ENCODE peak calls at places on chromosomes 3 and 15, in eight cellular contexts. I is astrocyte of the spinal cord, G is uterus, O is kidney epithelial cell, X is right lobe of liver, H is MM.1S, W is thoracic aorta, K is left ventricle myocardium inferior. C is an unnamed sample.

GRCh38 chr3:18812316-18812715 is 336.0 kb upstream of the KCNH8 start:
- DNase-seq in I (peak), G (no peak), O (peak), X (no peak), H (no peak), W (no peak), K (no peak), C (peak)

GRCh38 chr3:70947584-70947983 is 635.1 kb upstream of the MDFIC2 start:
- DNase-seq in I (no peak), G (no peak), O (no peak), X (no peak), H (no peak), W (no peak), K (no peak), C (no peak)

GRCh38 chr15:23734856-23735255 is 47.8 kb upstream of the NDN start:
- DNase-seq in I (no peak), G (no peak), O (no peak), X (no peak), H (no peak), W (no peak), K (no peak), C (no peak)

GRCh38 chr3:31077826-31078225 is 183.4 kb upstream of the GADL1 start:
- DNase-seq in I (peak), G (no peak), O (no peak), X (no peak), H (no peak), W (no peak), K (no peak), C (no peak)

GRCh38 chr3:186839874-186840641 is 2.5 kb upstream of the ADIPOQ start:
- DNase-seq in I (peak), G (no peak), O (peak), X (no peak), H (no peak), W (peak), K (no peak), C (peak)

GRCh38 chr3:110318108-110318507 is 753.5 kb upstream of the NECTIN3 start:
- DNase-seq in I (peak), G (no peak), O (no peak), X (no peak), H (no peak), W (no peak), K (no peak), C (no peak)

GRCh38 chr15:38707802-38708671 is 143.4 kb upstream of the RASGRP1 start:
- DNase-seq in I (peak), G (peak), O (no peak), X (no peak), H (peak), W (no peak), K (no peak), C (peak)

GRCh38 chr15:70783041-70783440 is 19.7 kb upstream of the UACA start:
- DNase-seq in I (no peak), G (no peak), O (no peak), X (no peak), H (no peak), W (no peak), K (no peak), C (no peak)

GRCh38 chr15:63476229-63476632 is 28.2 kb upstream of the USP3 start:
- DNase-seq in I (peak), G (no peak), O (peak), X (no peak), H (no peak), W (no peak), K (no peak), C (peak)

GRCh38 chr15:45393851-45394250 is 15.5 kb upstream of the GATM start:
- DNase-seq in I (no peak), G (no peak), O (no peak), X (peak), H (no peak), W (no peak), K (no peak), C (no peak)

GRCh38 chr3:105615814-105616213 is 249.1 kb downstream of the ALCAM start:
- DNase-seq in I (no peak), G (no peak), O (no peak), X (no peak), H (no peak), W (no peak), K (no peak), C (no peak)

GRCh38 chr15:27449041-27449440 is 478.1 kb downstream of the GABRG3 start:
- DNase-seq in I (peak), G (no peak), O (peak), X (no peak), H (no peak), W (no peak), K (no peak), C (no peak)

GRCh38 chr15:85748176-85748575 is 46.5 kb downstream of the KLHL25 start:
- DNase-seq in I (no peak), G (no peak), O (no peak), X (no peak), H (no peak), W (no peak), K (no peak), C (no peak)

GRCh38 chr15:74375303-74375693 is 7.9 kb upstream of the CYP11A1 start:
- DNase-seq in I (peak), G (peak), O (no peak), X (peak), H (peak), W (peak), K (peak), C (peak)

GRCh38 chr3:128395500-128396125 is 71.1 kb downstream of the DNAJB8 start:
- DNase-seq in I (peak), G (peak), O (no peak), X (no peak), H (no peak), W (no peak), K (peak), C (peak)

GRCh38 chr15:99580061-99580460 is 14.3 kb downstream of the MEF2A start:
- DNase-seq in I (no peak), G (no peak), O (no peak), X (no peak), H (no peak), W (no peak), K (no peak), C (no peak)

GRCh38 chr3:77081240-77081661 is 41.4 kb downstream of the ROBO2 start:
- DNase-seq in I (peak), G (no peak), O (peak), X (no peak), H (no peak), W (no peak), K (peak), C (no peak)

GRCh38 chr3:160372780-160373179 is 26.2 kb downstream of the IFT80 start:
- DNase-seq in I (peak), G (no peak), O (no peak), X (no peak), H (no peak), W (no peak), K (no peak), C (peak)

GRCh38 chr15:33135355-33135781 is 59.1 kb downstream of the FMN1 start:
- DNase-seq in I (no peak), G (no peak), O (no peak), X (no peak), H (no peak), W (no peak), K (no peak), C (peak)

GRCh38 chr3:23830869-23831484 is 25.2 kb downstream of the UBE2E1 start:
- DNase-seq in I (no peak), G (no peak), O (no peak), X (no peak), H (no peak), W (no peak), K (no peak), C (no peak)

GRCh38 chr3:128504533-128504915 is 11.5 kb upstream of the GATA2 start:
- DNase-seq in I (no peak), G (no peak), O (no peak), X (no peak), H (no peak), W (no peak), K (no peak), C (no peak)

DNA sequence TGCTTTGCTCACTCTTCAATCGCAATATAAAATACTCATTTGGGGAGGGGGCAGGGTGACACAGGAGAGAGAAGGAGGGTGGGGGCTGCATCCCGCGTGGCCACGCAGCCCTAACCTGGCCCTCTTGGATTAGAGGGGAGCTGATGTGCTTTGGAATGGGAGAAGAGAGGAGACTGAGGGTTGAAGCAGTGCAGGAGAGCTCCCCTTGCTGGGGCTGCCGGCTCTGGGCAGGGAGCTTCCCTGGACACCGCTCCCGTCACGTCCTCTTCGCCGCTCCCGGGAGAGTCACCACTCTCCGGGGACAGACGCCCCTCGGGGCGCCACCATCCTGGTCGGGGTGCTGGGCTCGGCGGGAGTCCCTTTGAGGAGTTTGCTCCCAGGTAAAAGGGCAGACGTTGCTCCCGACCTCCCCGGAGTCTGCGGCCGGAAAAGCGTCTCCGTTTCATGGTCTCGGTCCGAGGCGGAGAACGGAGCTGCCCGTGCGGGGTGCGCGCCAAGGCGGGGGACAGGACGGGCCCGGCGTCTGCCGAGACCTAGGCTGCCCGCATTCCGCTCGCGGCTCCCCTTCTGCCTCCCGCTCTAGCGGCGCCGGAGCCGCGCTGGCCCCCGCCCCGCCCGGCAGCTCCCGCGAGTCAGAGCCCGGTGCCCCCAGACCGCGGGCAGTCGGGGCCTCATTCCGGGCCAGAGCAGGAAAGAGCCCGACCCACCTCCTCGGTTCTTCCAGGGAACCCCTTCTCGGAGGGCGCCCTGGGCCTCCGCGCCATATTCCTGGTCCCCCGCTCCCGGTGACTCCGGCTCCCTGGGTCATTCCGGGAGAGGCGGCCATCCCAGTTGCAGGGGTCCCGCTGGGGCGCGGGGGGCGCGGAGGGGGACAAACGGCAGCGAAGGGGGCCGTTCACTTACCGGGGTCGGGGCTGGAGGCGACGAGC is 603 bp downstream of the SLC7A14 start:
- DNase-seq in I (no peak), G (no peak), O (no peak), X (peak), H (no peak), W (no peak), K (no peak), C (no peak)
- H3K4me3 ChIP-seq in I (peak), G (no peak), O (peak), X (no peak), H (no peak), W (peak), K (peak), C (peak)

DNA sequence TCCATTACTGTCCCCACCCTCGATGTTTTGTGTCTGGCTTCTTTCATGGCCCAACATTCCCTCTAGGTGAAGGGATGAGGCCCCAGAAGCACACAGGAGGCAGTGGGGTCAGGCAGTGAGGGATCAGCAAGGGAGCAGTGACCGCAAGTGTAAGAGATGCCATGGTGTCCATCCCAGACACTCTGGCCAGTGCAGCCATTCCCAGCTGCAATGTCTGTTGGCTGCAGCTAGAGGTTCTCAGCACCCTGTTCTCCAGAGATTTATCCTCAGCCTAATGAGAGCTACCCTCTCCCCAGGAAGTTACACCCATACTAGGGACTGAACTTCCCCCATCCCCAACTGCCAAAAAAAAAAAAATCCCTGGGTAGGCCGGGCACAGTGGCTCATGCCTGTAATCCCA is 40.2 kb downstream of the TRANK1 start:
- DNase-seq in I (no peak), G (no peak), O (no peak), X (no peak), H (no peak), W (no peak), K (no peak), C (peak)
- TF ChIP-seq CTCF in I (peak), G (peak), O (peak), X (peak), H (peak), W (peak), K (peak), C (peak)

DNA sequence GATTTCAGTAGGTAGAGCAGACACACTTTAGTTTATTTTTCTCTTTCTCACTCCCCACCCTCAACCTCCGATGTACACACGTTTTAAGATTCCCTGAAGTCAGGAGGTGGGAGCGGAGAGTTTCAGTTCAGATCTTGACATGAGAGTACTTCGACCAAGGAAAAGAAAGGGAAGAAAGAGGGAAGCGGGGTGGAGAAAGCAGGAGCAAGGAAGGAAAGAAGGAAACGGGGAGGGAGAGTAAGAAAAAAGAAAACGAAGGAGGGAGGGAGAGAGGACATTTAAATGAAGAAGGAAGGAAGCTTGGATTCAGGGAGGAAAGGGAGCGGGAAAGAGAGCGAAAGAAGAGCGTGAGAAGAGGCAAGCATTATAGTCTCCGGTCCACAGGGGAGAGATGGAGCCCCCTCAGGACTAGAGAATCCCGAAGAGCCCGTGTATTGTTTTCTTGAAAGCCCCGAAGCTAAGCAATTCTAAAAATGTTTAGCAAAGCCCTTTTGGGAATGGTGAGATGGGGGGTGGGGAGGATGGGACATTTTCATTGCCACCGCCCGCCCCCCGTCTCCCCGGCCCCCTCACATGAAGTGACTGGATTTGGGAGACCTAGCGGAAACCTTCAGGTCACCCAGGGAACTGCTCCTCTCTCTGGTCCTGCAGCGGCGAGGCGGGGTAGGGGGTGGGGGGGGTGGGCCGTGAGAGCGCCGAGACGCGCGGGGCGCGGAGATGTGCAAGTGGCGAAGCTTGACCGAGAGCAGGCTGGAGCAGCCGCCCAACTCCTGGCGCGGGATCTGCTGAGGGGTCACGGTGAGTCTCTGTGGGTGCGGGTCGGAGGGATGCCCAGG is 942 bp upstream of the MME start:
- DNase-seq in I (no peak), G (no peak), O (no peak), X (no peak), H (no peak), W (no peak), K (no peak), C (peak)
- H3K4me3 ChIP-seq in I (peak), G (peak), O (peak), X (peak), H (peak), W (peak), K (peak), C (peak)

GRCh38 chr15:60275624-60276023 is 122.2 kb downstream of the ANXA2 start:
- DNase-seq in I (no peak), G (no peak), O (no peak), X (no peak), H (no peak), W (no peak), K (no peak), C (no peak)

GRCh38 chr15:60272623-60273022 is 125.2 kb downstream of the ANXA2 start:
- DNase-seq in I (no peak), G (no peak), O (no peak), X (no peak), H (no peak), W (no peak), K (no peak), C (no peak)
- TF ChIP-seq CTCF in I (no peak), G (no peak), O (no peak), X (no peak), H (no peak), W (no peak), K (no peak), C (no peak)

DNA sequence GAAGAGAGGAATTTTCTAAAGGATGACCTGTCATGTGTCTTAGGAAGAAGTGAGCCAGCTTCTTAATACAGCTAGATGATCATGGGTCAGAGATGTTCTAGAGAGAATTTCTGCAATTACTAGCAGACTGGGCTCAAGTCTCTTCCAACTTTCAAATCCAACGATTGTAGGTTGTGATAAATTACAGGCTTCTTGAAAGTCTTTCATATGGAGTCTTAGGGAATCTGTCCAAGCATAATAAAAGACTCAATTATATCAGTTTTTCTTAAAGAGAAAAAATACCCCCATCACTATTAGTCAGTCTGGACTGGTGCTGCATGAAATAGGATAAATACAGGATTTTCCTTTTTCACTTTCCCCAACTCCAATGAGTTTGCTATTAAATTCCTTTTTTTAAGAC is 59.1 kb downstream of the DRD3 start:
- DNase-seq in I (peak), G (no peak), O (no peak), X (no peak), H (no peak), W (no peak), K (no peak), C (no peak)
- H3K4me3 ChIP-seq in I (no peak), G (no peak), O (no peak), X (no peak), H (no peak), W (no peak), K (no peak), C (no peak)